ENCODE peak calls at places on chromosomes 7 and 10, in nine cellular contexts. One of them, this sample, is unnamed.
A peak's percentile ranks its signal among the peaks of the same experiment; 100 is the strongest.

GRCh38 chr10:59177031-59177861 is 803 bp downstream of the PHYHIPL start:
- DNase-seq in lower lobe of right lung: peak; percentile 21
- DNase-seq in vagina: no peak
- DNase-seq in foreskin keratinocyte: peak; percentile 84
- DNase-seq in HCT116: no peak
- DNase-seq in neural crest cell: peak; percentile 57
- DNase-seq in A673: peak; percentile 67
- DNase-seq in WTC11: peak; percentile 61
- DNase-seq in GM10248: peak; percentile 26
- DNase-seq in this sample: peak; percentile 60

GRCh38 chr7:106223156-106223555 is 61.6 kb downstream of the NAMPT start:
- DNase-seq in WTC11: no peak
- DNase-seq in lower lobe of right lung: no peak
- DNase-seq in HCT116: no peak
- DNase-seq in GM10248: no peak
- DNase-seq in neural crest cell: no peak
- DNase-seq in foreskin keratinocyte: no peak
- DNase-seq in vagina: no peak
- DNase-seq in A673: no peak
- DNase-seq in this sample: no peak

GRCh38 chr7:35555934-35556333 is 139.0 kb downstream of the HERPUD2 start:
- DNase-seq in neural crest cell: no peak
- DNase-seq in GM10248: no peak
- DNase-seq in lower lobe of right lung: no peak
- DNase-seq in HCT116: no peak
- DNase-seq in vagina: no peak
- DNase-seq in WTC11: no peak
- DNase-seq in foreskin keratinocyte: peak; percentile 92
- DNase-seq in A673: no peak
- DNase-seq in this sample: no peak

GRCh38 chr10:30188101-30188500 is 128.7 kb upstream of the JCAD start:
- DNase-seq in A673: no peak
- DNase-seq in vagina: no peak
- DNase-seq in lower lobe of right lung: no peak
- DNase-seq in WTC11: no peak
- DNase-seq in HCT116: no peak
- DNase-seq in GM10248: no peak
- DNase-seq in foreskin keratinocyte: no peak
- DNase-seq in neural crest cell: no peak
- DNase-seq in this sample: no peak

GRCh38 chr7:111640416-111640815 is 78.1 kb upstream of the IMMP2L start:
- DNase-seq in WTC11: no peak
- DNase-seq in vagina: no peak
- DNase-seq in HCT116: no peak
- DNase-seq in lower lobe of right lung: no peak
- DNase-seq in neural crest cell: no peak
- DNase-seq in A673: peak; percentile 2
- DNase-seq in foreskin keratinocyte: no peak
- DNase-seq in GM10248: no peak
- DNase-seq in this sample: no peak

GRCh38 chr7:132709971-132710567 is 133.8 kb upstream of the PLXNA4 start:
- DNase-seq in GM10248: no peak
- DNase-seq in WTC11: peak; percentile 22
- DNase-seq in neural crest cell: no peak
- DNase-seq in vagina: no peak
- DNase-seq in A673: peak; percentile 53
- DNase-seq in foreskin keratinocyte: peak; percentile 18
- DNase-seq in lower lobe of right lung: no peak
- DNase-seq in HCT116: peak; percentile 24
- DNase-seq in this sample: peak; percentile 21

GRCh38 chr7:136324073-136324704 is 347.0 kb upstream of the MTPN start:
- DNase-seq in GM10248: no peak
- DNase-seq in neural crest cell: no peak
- DNase-seq in foreskin keratinocyte: no peak
- DNase-seq in vagina: no peak
- DNase-seq in WTC11: no peak
- DNase-seq in HCT116: no peak
- DNase-seq in A673: peak; percentile 43
- DNase-seq in lower lobe of right lung: no peak
- DNase-seq in this sample: no peak

GRCh38 chr10:118698421-118698820 is 56.3 kb downstream of the CACUL1 start:
- DNase-seq in GM10248: peak; percentile 42
- DNase-seq in A673: peak; percentile 88
- DNase-seq in lower lobe of right lung: no peak
- DNase-seq in HCT116: peak; percentile 93
- DNase-seq in neural crest cell: no peak
- DNase-seq in WTC11: no peak
- DNase-seq in foreskin keratinocyte: peak; percentile 52
- DNase-seq in vagina: no peak
- DNase-seq in this sample: peak; percentile 41

GRCh38 chr10:70513848-70514309 is 35.3 kb downstream of the PALD1 start:
- DNase-seq in A673: peak; percentile 38
- DNase-seq in GM10248: peak; percentile 93
- DNase-seq in foreskin keratinocyte: no peak
- DNase-seq in WTC11: peak; percentile 34
- DNase-seq in vagina: no peak
- DNase-seq in neural crest cell: no peak
- DNase-seq in lower lobe of right lung: no peak
- DNase-seq in HCT116: no peak
- DNase-seq in this sample: peak; percentile 88

GRCh38 chr7:4965295-4966022 is 6.5 kb upstream of the MMD2 start:
- DNase-seq in neural crest cell: no peak
- DNase-seq in foreskin keratinocyte: no peak
- DNase-seq in WTC11: no peak
- DNase-seq in vagina: no peak
- DNase-seq in GM10248: no peak
- DNase-seq in A673: no peak
- DNase-seq in lower lobe of right lung: no peak
- DNase-seq in HCT116: no peak
- DNase-seq in this sample: no peak

GRCh38 chr7:132544025-132544424 is 32.2 kb downstream of the PLXNA4 start:
- DNase-seq in A673: no peak
- DNase-seq in WTC11: no peak
- DNase-seq in neural crest cell: no peak
- DNase-seq in vagina: no peak
- DNase-seq in GM10248: no peak
- DNase-seq in foreskin keratinocyte: no peak
- DNase-seq in HCT116: no peak
- DNase-seq in lower lobe of right lung: no peak
- DNase-seq in this sample: no peak

GRCh38 chr10:21217107-21217506 is 308.4 kb downstream of the SKIDA1 start:
- DNase-seq in neural crest cell: no peak
- DNase-seq in GM10248: no peak
- DNase-seq in foreskin keratinocyte: no peak
- DNase-seq in lower lobe of right lung: no peak
- DNase-seq in WTC11: no peak
- DNase-seq in A673: no peak
- DNase-seq in HCT116: no peak
- DNase-seq in vagina: no peak
- DNase-seq in this sample: no peak

GRCh38 chr10:113283189-113283588 is 269.7 kb upstream of the HABP2 start:
- DNase-seq in vagina: no peak
- DNase-seq in lower lobe of right lung: no peak
- DNase-seq in A673: no peak
- DNase-seq in HCT116: peak; percentile 48
- DNase-seq in foreskin keratinocyte: no peak
- DNase-seq in neural crest cell: no peak
- DNase-seq in WTC11: peak; percentile 22
- DNase-seq in GM10248: no peak
- DNase-seq in this sample: no peak

GRCh38 chr7:2482725-2483451 is 6.7 kb upstream of the GRIFIN start:
- DNase-seq in neural crest cell: no peak
- DNase-seq in foreskin keratinocyte: no peak
- DNase-seq in GM10248: no peak
- DNase-seq in HCT116: no peak
- DNase-seq in lower lobe of right lung: no peak
- DNase-seq in A673: no peak
- DNase-seq in WTC11: no peak
- DNase-seq in vagina: no peak
- DNase-seq in this sample: no peak

GRCh38 chr7:22331704-22332103 is 25.2 kb downstream of the RAPGEF5 start:
- DNase-seq in GM10248: no peak
- DNase-seq in WTC11: no peak
- DNase-seq in HCT116: no peak
- DNase-seq in foreskin keratinocyte: no peak
- DNase-seq in A673: no peak
- DNase-seq in neural crest cell: no peak
- DNase-seq in vagina: no peak
- DNase-seq in lower lobe of right lung: no peak
- DNase-seq in this sample: no peak

GRCh38 chr7:133310232-133310852 is 57.5 kb downstream of the EXOC4 start:
- DNase-seq in GM10248: no peak
- DNase-seq in neural crest cell: no peak
- DNase-seq in WTC11: no peak
- DNase-seq in foreskin keratinocyte: no peak
- DNase-seq in A673: peak; percentile 34
- DNase-seq in vagina: no peak
- DNase-seq in lower lobe of right lung: no peak
- DNase-seq in HCT116: no peak
- DNase-seq in this sample: no peak

GRCh38 chr7:48421357-48421756 is 250.1 kb downstream of the ABCA13 start:
- DNase-seq in WTC11: no peak
- DNase-seq in foreskin keratinocyte: no peak
- DNase-seq in GM10248: no peak
- DNase-seq in lower lobe of right lung: no peak
- DNase-seq in neural crest cell: no peak
- DNase-seq in HCT116: no peak
- DNase-seq in A673: no peak
- DNase-seq in vagina: no peak
- DNase-seq in this sample: no peak
- TF ChIP-seq CTCF in WTC11: no peak
- TF ChIP-seq CTCF in foreskin keratinocyte: peak; percentile 17
- TF ChIP-seq CTCF in GM10248: no peak
- TF ChIP-seq CTCF in lower lobe of right lung: no peak
- TF ChIP-seq CTCF in neural crest cell: no peak
- TF ChIP-seq CTCF in HCT116: no peak
- TF ChIP-seq CTCF in A673: no peak
- TF ChIP-seq CTCF in vagina: no peak
- TF ChIP-seq CTCF in this sample: no peak

DNA sequence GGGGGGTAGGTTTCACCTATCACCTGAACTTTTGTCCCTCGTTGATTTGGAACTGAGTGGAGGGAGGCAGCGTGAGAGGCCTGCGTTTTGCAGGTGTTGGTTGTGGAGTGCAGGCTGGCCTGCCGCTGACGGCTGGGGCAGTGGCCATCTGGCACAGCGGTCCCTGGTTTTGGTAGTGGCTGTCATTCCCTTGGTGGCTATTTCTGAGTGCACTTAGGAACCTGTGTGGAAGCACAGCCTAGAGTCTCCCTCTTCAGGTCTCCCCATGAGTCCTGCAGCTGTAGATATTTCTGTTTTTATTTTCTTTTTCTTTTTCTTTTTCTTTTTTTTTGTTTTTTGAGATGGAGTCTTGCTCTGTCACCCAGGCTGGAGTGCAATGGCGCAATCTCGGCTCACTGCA is 129.2 kb downstream of the CUL2 start:
- DNase-seq in A673: peak; percentile 19
- DNase-seq in GM10248: no peak
- DNase-seq in foreskin keratinocyte: no peak
- DNase-seq in HCT116: no peak
- DNase-seq in vagina: no peak
- DNase-seq in neural crest cell: no peak
- DNase-seq in WTC11: no peak
- DNase-seq in lower lobe of right lung: no peak
- DNase-seq in this sample: no peak
- TF ChIP-seq CTCF in A673: peak; percentile 38
- TF ChIP-seq CTCF in GM10248: no peak
- TF ChIP-seq CTCF in foreskin keratinocyte: peak; percentile 63
- TF ChIP-seq CTCF in HCT116: peak; percentile 14
- TF ChIP-seq CTCF in vagina: no peak
- TF ChIP-seq CTCF in neural crest cell: no peak
- TF ChIP-seq CTCF in WTC11: no peak
- TF ChIP-seq CTCF in lower lobe of right lung: no peak
- TF ChIP-seq CTCF in this sample: peak; percentile 13

GRCh38 chr10:80860719-80861118 is 323.0 kb downstream of the SH2D4B start:
- DNase-seq in lower lobe of right lung: no peak
- DNase-seq in A673: no peak
- DNase-seq in HCT116: no peak
- DNase-seq in WTC11: no peak
- DNase-seq in GM10248: no peak
- DNase-seq in vagina: no peak
- DNase-seq in neural crest cell: no peak
- DNase-seq in foreskin keratinocyte: no peak
- DNase-seq in this sample: no peak

GRCh38 chr10:80856186-80856585 is 318.5 kb downstream of the SH2D4B start:
- DNase-seq in HCT116: no peak
- DNase-seq in foreskin keratinocyte: no peak
- DNase-seq in WTC11: no peak
- DNase-seq in GM10248: no peak
- DNase-seq in vagina: no peak
- DNase-seq in lower lobe of right lung: no peak
- DNase-seq in neural crest cell: no peak
- DNase-seq in A673: no peak
- DNase-seq in this sample: no peak

DNA sequence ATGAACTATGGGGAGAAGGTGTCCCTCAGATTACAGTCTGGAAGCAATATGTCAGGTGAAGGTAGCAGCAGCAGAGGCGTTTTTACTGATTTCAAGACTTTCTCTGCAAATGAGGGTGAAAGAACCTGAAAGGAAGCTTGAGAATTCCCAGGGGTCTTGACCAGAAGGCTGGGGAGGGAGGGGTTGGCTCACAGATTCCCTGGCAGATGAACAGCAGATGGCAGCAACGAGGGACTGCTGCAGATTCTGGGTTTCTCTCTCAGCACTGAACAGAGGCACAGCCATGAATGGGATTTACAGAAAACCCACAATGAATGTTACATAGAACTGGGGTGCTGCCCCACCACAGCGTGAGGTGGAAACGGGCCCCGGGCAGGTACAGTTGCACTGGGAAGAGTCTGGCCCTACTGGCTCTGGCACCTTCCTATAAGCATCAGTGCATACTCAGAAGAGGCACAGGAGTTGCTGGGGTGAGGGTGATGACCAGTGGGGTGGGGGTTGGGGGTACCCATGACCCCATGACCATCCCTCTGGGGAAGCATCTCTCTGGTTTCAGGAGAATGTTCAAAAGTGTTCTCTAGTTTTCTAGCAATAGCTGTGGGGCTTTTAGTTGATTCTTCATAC is 317.8 kb downstream of the SH2D4B start:
- DNase-seq in WTC11: peak; percentile 71
- DNase-seq in GM10248: peak; percentile 38
- DNase-seq in A673: peak; percentile 42
- DNase-seq in lower lobe of right lung: no peak
- DNase-seq in vagina: no peak
- DNase-seq in neural crest cell: peak; percentile 41
- DNase-seq in foreskin keratinocyte: no peak
- DNase-seq in HCT116: no peak
- DNase-seq in this sample: peak; percentile 58
- TF ChIP-seq CTCF in WTC11: peak; percentile 27
- TF ChIP-seq CTCF in GM10248: peak; percentile 54
- TF ChIP-seq CTCF in A673: peak; percentile 61
- TF ChIP-seq CTCF in lower lobe of right lung: no peak
- TF ChIP-seq CTCF in vagina: no peak
- TF ChIP-seq CTCF in neural crest cell: peak; percentile 61
- TF ChIP-seq CTCF in foreskin keratinocyte: peak; percentile 21
- TF ChIP-seq CTCF in HCT116: peak; percentile 53
- TF ChIP-seq CTCF in this sample: peak; percentile 59

DNA sequence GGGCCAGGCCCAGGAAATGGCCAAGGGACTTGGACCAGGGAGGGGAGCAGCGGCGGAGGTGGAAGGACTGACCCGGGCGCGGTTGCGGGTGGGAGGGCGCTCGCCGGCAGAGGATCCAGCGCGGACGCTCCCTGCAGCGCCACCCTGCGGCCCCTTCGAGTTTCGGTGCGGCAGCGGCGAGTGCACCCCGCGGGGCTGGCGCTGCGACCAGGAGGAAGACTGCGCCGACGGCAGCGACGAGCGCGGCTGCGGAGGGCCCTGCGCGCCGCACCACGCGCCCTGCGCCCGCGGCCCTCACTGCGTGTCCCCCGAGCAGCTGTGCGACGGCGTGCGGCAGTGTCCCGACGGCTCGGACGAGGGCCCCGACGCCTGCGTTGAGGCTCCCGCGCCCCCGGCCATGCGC is 16.8 kb upstream of the ZNF467 start:
- DNase-seq in vagina: no peak
- DNase-seq in GM10248: peak; percentile 44
- DNase-seq in foreskin keratinocyte: no peak
- DNase-seq in neural crest cell: peak; percentile 70
- DNase-seq in lower lobe of right lung: peak; percentile 77
- DNase-seq in WTC11: peak; percentile 78
- DNase-seq in A673: peak; percentile 41
- DNase-seq in HCT116: no peak
- DNase-seq in this sample: no peak
- TF ChIP-seq CTCF in vagina: no peak
- TF ChIP-seq CTCF in GM10248: peak; percentile 20
- TF ChIP-seq CTCF in foreskin keratinocyte: peak; percentile 68
- TF ChIP-seq CTCF in neural crest cell: peak; percentile 69
- TF ChIP-seq CTCF in lower lobe of right lung: peak; percentile 61
- TF ChIP-seq CTCF in WTC11: peak; percentile 60
- TF ChIP-seq CTCF in A673: peak; percentile 56
- TF ChIP-seq CTCF in HCT116: peak; percentile 34
- TF ChIP-seq CTCF in this sample: peak; percentile 51